ENCODE peak calls at places on chromosomes 16 and 17, in seven cellular contexts. One of them, this sample, is unnamed.

GRCh38 chr16:11006666-11007065 is 62.3 kb downstream of the CLEC16A start:
- DNase-seq in GM12878: no peak
- DNase-seq in ovary: no peak
- DNase-seq in cardiac muscle cell: no peak
- DNase-seq in IMR-90: no peak
- DNase-seq in PC-3: no peak
- DNase-seq in thoracic aorta: no peak
- DNase-seq in this sample: no peak

GRCh38 chr16:50478773-50479149 is 69.4 kb upstream of the NKD1 start:
- DNase-seq in PC-3: no peak
- DNase-seq in GM12878: no peak
- DNase-seq in cardiac muscle cell: no peak
- DNase-seq in IMR-90: no peak
- DNase-seq in ovary: no peak
- DNase-seq in thoracic aorta: no peak
- DNase-seq in this sample: no peak

GRCh38 chr17:82113422-82113821 is 15.4 kb upstream of the FASN start:
- DNase-seq in ovary: no peak
- DNase-seq in IMR-90: no peak
- DNase-seq in cardiac muscle cell: no peak
- DNase-seq in thoracic aorta: no peak
- DNase-seq in GM12878: no peak
- DNase-seq in PC-3: no peak
- DNase-seq in this sample: no peak

GRCh38 chr17:66953661-66954060 is 10.8 kb upstream of the CACNG4 start:
- DNase-seq in thoracic aorta: no peak
- DNase-seq in IMR-90: no peak
- DNase-seq in cardiac muscle cell: no peak
- DNase-seq in ovary: no peak
- DNase-seq in PC-3: no peak
- DNase-seq in GM12878: no peak
- DNase-seq in this sample: no peak

GRCh38 chr16:83989300-83989699 is 21.3 kb downstream of the NECAB2 start:
- DNase-seq in thoracic aorta: no peak
- DNase-seq in GM12878: no peak
- DNase-seq in PC-3: peak
- DNase-seq in IMR-90: no peak
- DNase-seq in ovary: no peak
- DNase-seq in cardiac muscle cell: no peak
- DNase-seq in this sample: no peak

GRCh38 chr17:66054242-66054641 is 137.7 kb downstream of the CEP112 start:
- DNase-seq in IMR-90: no peak
- DNase-seq in cardiac muscle cell: no peak
- DNase-seq in thoracic aorta: no peak
- DNase-seq in GM12878: no peak
- DNase-seq in PC-3: no peak
- DNase-seq in ovary: no peak
- DNase-seq in this sample: no peak

GRCh38 chr17:78595135-78595810 is 18.1 kb upstream of the DNAH17 start:
- DNase-seq in ovary: no peak
- DNase-seq in cardiac muscle cell: no peak
- DNase-seq in PC-3: no peak
- DNase-seq in GM12878: no peak
- DNase-seq in IMR-90: no peak
- DNase-seq in thoracic aorta: no peak
- DNase-seq in this sample: no peak

GRCh38 chr17:78476973-78477372 is 98.5 kb downstream of the PGS1 start:
- DNase-seq in cardiac muscle cell: no peak
- DNase-seq in thoracic aorta: no peak
- DNase-seq in GM12878: no peak
- DNase-seq in ovary: no peak
- DNase-seq in IMR-90: no peak
- DNase-seq in PC-3: peak
- DNase-seq in this sample: no peak

GRCh38 chr16:56549744-56550385 is 15.0 kb upstream of the MT4 start:
- DNase-seq in ovary: no peak
- DNase-seq in thoracic aorta: no peak
- DNase-seq in PC-3: peak
- DNase-seq in IMR-90: peak
- DNase-seq in cardiac muscle cell: no peak
- DNase-seq in GM12878: no peak
- DNase-seq in this sample: no peak

GRCh38 chr17:18039535-18040286 is 503 bp downstream of the GID4 start:
- DNase-seq in GM12878: no peak
- DNase-seq in IMR-90: no peak
- DNase-seq in thoracic aorta: no peak
- DNase-seq in ovary: peak
- DNase-seq in PC-3: peak
- DNase-seq in cardiac muscle cell: peak
- DNase-seq in this sample: no peak

DNA sequence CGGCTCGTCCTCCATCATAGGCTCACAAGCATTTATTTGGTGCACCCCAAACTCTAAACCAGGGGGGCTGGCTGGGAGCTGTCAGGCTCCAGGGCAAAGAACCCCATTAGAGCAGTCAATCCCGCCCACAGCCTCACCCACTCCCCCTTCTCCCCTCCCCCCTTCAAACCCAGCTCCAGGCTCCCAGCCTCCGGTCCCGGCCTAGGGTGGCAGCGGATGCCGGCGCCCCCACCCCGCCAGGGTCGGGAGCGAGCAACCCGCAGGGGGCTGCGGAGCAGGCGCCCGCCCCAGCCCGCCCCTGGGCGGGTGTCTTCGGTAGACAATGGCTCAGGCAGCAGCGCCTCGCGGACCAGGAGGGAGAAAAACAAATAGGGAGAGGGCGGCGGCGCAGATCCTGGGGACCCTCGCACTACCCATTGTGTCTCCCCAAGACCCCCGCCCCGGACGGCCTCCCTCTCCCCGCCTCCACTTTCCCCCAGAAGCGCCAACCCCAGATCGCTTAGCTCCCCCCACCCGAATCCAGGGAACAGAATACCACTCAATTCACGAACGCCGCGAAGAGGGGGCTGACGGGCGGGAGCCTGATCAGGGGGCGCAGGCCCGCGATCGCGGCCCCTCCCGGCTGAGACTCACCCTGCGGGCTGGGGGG is 565 bp downstream of the FAM171A2 start:
- DNase-seq in thoracic aorta: no peak
- DNase-seq in IMR-90: no peak
- DNase-seq in PC-3: peak
- DNase-seq in GM12878: no peak
- DNase-seq in ovary: no peak
- DNase-seq in cardiac muscle cell: peak
- DNase-seq in this sample: no peak
- TF ChIP-seq CTCF in thoracic aorta: no peak
- TF ChIP-seq CTCF in IMR-90: no peak
- TF ChIP-seq CTCF in PC-3: no peak
- TF ChIP-seq CTCF in GM12878: no peak
- TF ChIP-seq CTCF in ovary: no peak
- TF ChIP-seq CTCF in cardiac muscle cell: no peak
- TF ChIP-seq CTCF in this sample: no peak

GRCh38 chr16:66366433-66367299 is at the start of gene CDH5:
- DNase-seq in cardiac muscle cell: no peak
- DNase-seq in GM12878: no peak
- DNase-seq in PC-3: no peak
- DNase-seq in IMR-90: no peak
- DNase-seq in thoracic aorta: no peak
- DNase-seq in ovary: peak
- DNase-seq in this sample: no peak
- H3K4me3 ChIP-seq in cardiac muscle cell: no peak
- H3K4me3 ChIP-seq in GM12878: no peak
- H3K4me3 ChIP-seq in PC-3: no peak
- H3K4me3 ChIP-seq in IMR-90: no peak
- H3K4me3 ChIP-seq in thoracic aorta: peak
- H3K4me3 ChIP-seq in ovary: no peak
- H3K4me3 ChIP-seq in this sample: no peak

DNA sequence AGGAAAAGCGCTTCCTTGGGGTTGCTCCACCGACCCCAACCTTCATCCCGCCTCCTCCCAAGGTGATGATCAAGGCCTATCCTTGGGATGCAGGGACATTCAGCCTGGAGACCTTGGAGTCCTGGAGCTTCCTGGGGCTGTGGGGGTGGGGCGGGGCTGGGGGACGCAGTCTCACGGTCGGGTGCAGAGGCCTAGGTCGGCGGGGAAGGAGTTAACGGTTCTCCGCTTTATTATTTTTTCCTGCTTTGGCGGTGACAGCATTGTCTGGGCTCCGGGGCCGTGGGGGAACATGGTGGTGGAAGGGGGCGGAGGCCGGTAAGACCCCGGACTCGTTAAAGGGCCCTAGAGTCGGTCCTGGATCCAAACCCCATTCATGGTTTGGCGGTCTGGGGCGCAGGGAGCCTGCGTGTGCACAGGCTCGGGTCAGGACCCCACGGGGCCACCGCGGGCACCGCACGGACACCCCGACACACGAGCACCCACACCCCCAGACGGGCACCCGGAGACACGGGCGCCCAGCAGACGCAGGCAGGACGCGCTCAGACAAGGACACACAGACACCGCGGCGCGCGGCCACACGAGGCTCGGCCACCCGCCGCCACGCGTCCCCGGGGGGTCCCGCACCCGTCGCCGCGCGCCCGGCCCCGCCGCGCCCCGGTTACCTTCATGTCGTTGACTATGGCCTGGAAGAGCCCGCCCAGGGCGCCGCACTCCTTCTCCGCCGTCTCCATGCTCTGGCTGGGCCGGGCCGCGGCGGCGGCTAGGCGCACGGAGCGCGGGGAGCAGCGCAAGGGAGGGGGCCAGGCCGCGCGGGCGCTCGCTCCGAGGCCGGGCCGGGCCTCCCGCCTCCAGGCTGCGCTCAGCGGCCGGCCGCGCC is 554 bp downstream of the MTSS2 start:
- DNase-seq in PC-3: no peak
- DNase-seq in cardiac muscle cell: peak
- DNase-seq in IMR-90: no peak
- DNase-seq in thoracic aorta: no peak
- DNase-seq in ovary: peak
- DNase-seq in GM12878: no peak
- DNase-seq in this sample: no peak
- H3K27ac ChIP-seq in PC-3: no peak
- H3K27ac ChIP-seq in cardiac muscle cell: peak
- H3K27ac ChIP-seq in IMR-90: peak
- H3K27ac ChIP-seq in thoracic aorta: peak
- H3K27ac ChIP-seq in ovary: peak
- H3K27ac ChIP-seq in GM12878: no peak
- H3K27ac ChIP-seq in this sample: no peak

GRCh38 chr17:9255838-9256237 is 234.5 kb downstream of the NTN1 start:
- DNase-seq in ovary: no peak
- DNase-seq in thoracic aorta: no peak
- DNase-seq in cardiac muscle cell: no peak
- DNase-seq in IMR-90: no peak
- DNase-seq in GM12878: no peak
- DNase-seq in PC-3: no peak
- DNase-seq in this sample: no peak

GRCh38 chr17:9253308-9253707 is 232.0 kb downstream of the NTN1 start:
- DNase-seq in thoracic aorta: no peak
- DNase-seq in cardiac muscle cell: no peak
- DNase-seq in IMR-90: no peak
- DNase-seq in PC-3: no peak
- DNase-seq in GM12878: no peak
- DNase-seq in ovary: no peak
- DNase-seq in this sample: no peak

GRCh38 chr17:9254841-9255240 is 233.5 kb downstream of the NTN1 start:
- DNase-seq in ovary: no peak
- DNase-seq in thoracic aorta: no peak
- DNase-seq in PC-3: no peak
- DNase-seq in cardiac muscle cell: no peak
- DNase-seq in IMR-90: no peak
- DNase-seq in GM12878: no peak
- DNase-seq in this sample: no peak

GRCh38 chr17:9251273-9251672 is 230.0 kb downstream of the NTN1 start:
- DNase-seq in GM12878: no peak
- DNase-seq in PC-3: no peak
- DNase-seq in IMR-90: no peak
- DNase-seq in cardiac muscle cell: no peak
- DNase-seq in ovary: no peak
- DNase-seq in thoracic aorta: no peak
- DNase-seq in this sample: no peak

GRCh38 chr17:9252525-9252924 is 231.2 kb downstream of the NTN1 start:
- DNase-seq in IMR-90: no peak
- DNase-seq in cardiac muscle cell: no peak
- DNase-seq in PC-3: no peak
- DNase-seq in ovary: no peak
- DNase-seq in GM12878: no peak
- DNase-seq in thoracic aorta: no peak
- DNase-seq in this sample: no peak
- TF ChIP-seq CTCF in IMR-90: no peak
- TF ChIP-seq CTCF in cardiac muscle cell: no peak
- TF ChIP-seq CTCF in PC-3: no peak
- TF ChIP-seq CTCF in ovary: no peak
- TF ChIP-seq CTCF in GM12878: no peak
- TF ChIP-seq CTCF in thoracic aorta: no peak
- TF ChIP-seq CTCF in this sample: no peak

GRCh38 chr17:59462385-59462784 is 103.0 kb upstream of the DHX40 start:
- DNase-seq in thoracic aorta: no peak
- DNase-seq in ovary: no peak
- DNase-seq in IMR-90: no peak
- DNase-seq in cardiac muscle cell: no peak
- DNase-seq in GM12878: no peak
- DNase-seq in PC-3: no peak
- DNase-seq in this sample: no peak

GRCh38 chr17:59466943-59467801 is 98.2 kb upstream of the DHX40 start:
- DNase-seq in GM12878: no peak
- DNase-seq in PC-3: no peak
- DNase-seq in IMR-90: no peak
- DNase-seq in cardiac muscle cell: no peak
- DNase-seq in thoracic aorta: no peak
- DNase-seq in ovary: no peak
- DNase-seq in this sample: no peak

GRCh38 chr17:59469786-59470485 is 95.5 kb upstream of the DHX40 start:
- DNase-seq in IMR-90: no peak
- DNase-seq in PC-3: no peak
- DNase-seq in ovary: no peak
- DNase-seq in thoracic aorta: no peak
- DNase-seq in cardiac muscle cell: no peak
- DNase-seq in GM12878: no peak
- DNase-seq in this sample: no peak

GRCh38 chr17:59465949-59466307 is 99.5 kb upstream of the DHX40 start:
- DNase-seq in thoracic aorta: no peak
- DNase-seq in ovary: no peak
- DNase-seq in PC-3: no peak
- DNase-seq in GM12878: no peak
- DNase-seq in IMR-90: no peak
- DNase-seq in cardiac muscle cell: no peak
- DNase-seq in this sample: no peak

GRCh38 chr17:59464246-59464645 is 101.2 kb upstream of the DHX40 start:
- DNase-seq in GM12878: no peak
- DNase-seq in IMR-90: no peak
- DNase-seq in ovary: no peak
- DNase-seq in PC-3: no peak
- DNase-seq in thoracic aorta: no peak
- DNase-seq in cardiac muscle cell: no peak
- DNase-seq in this sample: no peak
- H3K4me3 ChIP-seq in GM12878: no peak
- H3K4me3 ChIP-seq in IMR-90: no peak
- H3K4me3 ChIP-seq in ovary: no peak
- H3K4me3 ChIP-seq in PC-3: no peak
- H3K4me3 ChIP-seq in thoracic aorta: no peak
- H3K4me3 ChIP-seq in cardiac muscle cell: no peak
- H3K4me3 ChIP-seq in this sample: no peak